ENCODE peak calls at places on chromosomes 11 and 22, in eight cellular contexts. R, K, W, V, B, A, Y and J are unnamed samples.

GRCh38 chr11:36581536-36581935 is 12.8 kb upstream of the IFTAP start:
- DNase-seq in R (no peak), B (no peak), A (no peak), V (no peak), Y (no peak), K (no peak), W (no peak), J (no peak)

GRCh38 chr11:114259124-114259526 is 37.1 kb upstream of the NNMT start:
- DNase-seq in Y (no peak), K (no peak), B (no peak), W (peak), A (no peak), R (peak), V (no peak), J (no peak)

GRCh38 chr22:20551805-20552449 is 44.5 kb downstream of the MED15 start:
- DNase-seq in W (no peak), R (no peak), K (no peak), Y (peak), A (no peak), V (no peak), B (no peak), J (no peak)

GRCh38 chr11:27350503-27350902 is 12.5 kb downstream of the CCDC34 start:
- DNase-seq in K (no peak), Y (no peak), A (no peak), B (no peak), R (no peak), W (no peak), V (no peak), J (no peak)

GRCh38 chr11:5689551-5689983 is at the start of gene TRIM22:
- DNase-seq in K (peak), R (no peak), B (no peak), A (peak), W (peak), Y (peak), V (peak), J (no peak)

GRCh38 chr11:114180301-114181055 is 115.7 kb upstream of the NNMT start:
- DNase-seq in R (no peak), K (peak), A (peak), B (peak), W (peak), V (no peak), Y (no peak), J (no peak)

GRCh38 chr11:16773981-16774710 is 35.7 kb downstream of the C11orf58 start:
- DNase-seq in K (no peak), B (no peak), Y (no peak), R (peak), V (no peak), A (no peak), W (no peak), J (no peak)

GRCh38 chr11:113377606-113378005 is 10.0 kb upstream of the ANKK1 start:
- DNase-seq in W (no peak), Y (no peak), V (peak), R (peak), K (no peak), A (no peak), B (no peak), J (no peak)

GRCh38 chr11:8290122-8290810 is 26.6 kb upstream of the LMO1 start:
- DNase-seq in W (no peak), R (peak), B (no peak), A (no peak), Y (no peak), K (no peak), V (no peak), J (no peak)

GRCh38 chr11:32213223-32213622 is 122.3 kb downstream of the RCN1 start:
- DNase-seq in R (no peak), Y (peak), K (peak), A (peak), W (no peak), B (peak), V (peak), J (no peak)

GRCh38 chr11:19200410-19201201 is 1.2 kb downstream of the CSRP3 start:
- DNase-seq in R (no peak), K (peak), Y (no peak), W (no peak), A (no peak), B (peak), V (peak), J (no peak)

GRCh38 chr22:44497904-44498242 is at the start of gene RTL6:
- DNase-seq in Y (no peak), K (no peak), W (no peak), B (no peak), A (no peak), R (no peak), V (no peak), J (no peak)

GRCh38 chr11:12236744-12237101 is 126.3 kb downstream of the MICAL2 start:
- DNase-seq in B (no peak), W (no peak), A (no peak), V (no peak), K (no peak), Y (no peak), R (no peak), J (no peak)

GRCh38 chr11:17014774-17015638 is 792 bp upstream of the PLEKHA7 start:
- DNase-seq in B (no peak), A (peak), W (no peak), V (no peak), R (peak), K (peak), Y (peak), J (peak)

GRCh38 chr11:28756977-28757376 is 648.8 kb downstream of the METTL15 start:
- DNase-seq in W (no peak), Y (no peak), A (no peak), V (peak), K (peak), B (peak), R (no peak), J (no peak)

GRCh38 chr11:120241277-120241676 is 1.3 kb downstream of the POU2F3 start:
- DNase-seq in A (no peak), Y (no peak), R (no peak), K (no peak), W (peak), B (no peak), V (no peak), J (no peak)

GRCh38 chr11:27241316-27242122 is 121.5 kb downstream of the CCDC34 start:
- DNase-seq in A (no peak), K (peak), R (no peak), Y (no peak), B (no peak), W (no peak), V (peak), J (no peak)

GRCh38 chr11:41446107-41446506 is 13.3 kb downstream of the LRRC4C start:
- DNase-seq in R (no peak), A (no peak), B (no peak), Y (no peak), V (peak), K (no peak), W (no peak), J (no peak)

GRCh38 chr11:34641456-34641855 is 20.6 kb downstream of the EHF start:
- DNase-seq in R (no peak), A (peak), K (peak), V (no peak), W (no peak), Y (no peak), B (no peak), J (no peak)

GRCh38 chr22:26168934-26169311 is 339 bp upstream of the SEZ6L start:
- DNase-seq in R (no peak), A (peak), K (no peak), B (no peak), Y (no peak), W (no peak), V (no peak), J (no peak)

GRCh38 chr11:70689764-70690163 is 291.4 kb downstream of the CTTN start:
- DNase-seq in A (no peak), Y (no peak), W (no peak), V (no peak), R (no peak), B (no peak), K (no peak), J (no peak)

GRCh38 chr11:72745511-72745910 is 6.7 kb downstream of the ARAP1 start:
- DNase-seq in B (no peak), R (no peak), W (no peak), K (no peak), V (no peak), A (no peak), Y (no peak), J (no peak)

GRCh38 chr11:57885298-57886035 is 123.9 kb downstream of the CTNND1 start:
- DNase-seq in R (no peak), Y (no peak), K (peak), A (peak), B (no peak), V (peak), W (no peak), J (peak)

GRCh38 chr11:26231252-26231661 is 100.7 kb upstream of the ANO3 start:
- DNase-seq in B (no peak), A (no peak), V (peak), R (no peak), K (peak), Y (no peak), W (no peak), J (no peak)

GRCh38 chr11:67581469-67581868 is 2.1 kb upstream of the GSTP1 start:
- DNase-seq in Y (no peak), V (no peak), A (peak), R (no peak), B (no peak), K (no peak), W (peak), J (no peak)

GRCh38 chr11:123924027-123924426 is 15.4 kb upstream of the OR4D5 start:
- DNase-seq in A (no peak), V (peak), W (no peak), K (no peak), R (no peak), Y (no peak), B (no peak), J (no peak)

GRCh38 chr11:72075109-72075508 is 5.2 kb downstream of the NUMA1 start:
- DNase-seq in Y (no peak), A (no peak), V (no peak), K (peak), W (no peak), R (no peak), B (no peak), J (no peak)

GRCh38 chr11:13289081-13289480 is 11.5 kb downstream of the BMAL1 start:
- DNase-seq in W (no peak), B (peak), A (no peak), Y (no peak), V (no peak), R (no peak), K (peak), J (no peak)

GRCh38 chr11:124799384-124800225 is 601 bp downstream of the MSANTD2 start:
- DNase-seq in R (peak), W (peak), A (peak), Y (peak), K (peak), B (no peak), V (peak), J (peak)

GRCh38 chr22:26669060-26669481 is 11.7 kb downstream of the MIAT start:
- DNase-seq in Y (no peak), R (no peak), V (peak), B (no peak), K (peak), A (peak), W (no peak), J (peak)

GRCh38 chr11:115745545-115746265 is 241.5 kb upstream of the CADM1 start:
- DNase-seq in A (peak), B (no peak), K (no peak), W (no peak), V (no peak), Y (no peak), R (no peak), J (no peak)

GRCh38 chr11:70608568-70609314 is 210.4 kb downstream of the CTTN start:
- DNase-seq in B (no peak), K (peak), Y (no peak), A (no peak), W (peak), V (no peak), R (no peak), J (no peak)

GRCh38 chr11:107824668-107825369 is 33.8 kb downstream of the SLC35F2 start:
- DNase-seq in A (no peak), B (no peak), V (no peak), K (no peak), Y (no peak), W (no peak), R (no peak), J (no peak)